ENCODE peak calls at places on chromosomes 16 and 17, in five cellular contexts. V, N, X, O and A are unnamed samples.
A peak's percentile ranks its signal among the peaks of the same experiment; 100 is the strongest.

GRCh38 chr17:78970834-78971763 is 8.6 kb downstream of the LGALS3BP start:
- DNase-seq in O (peak; percentile 85), V (peak; percentile 72), N (peak; percentile 81), X (peak; percentile 84), A (peak; percentile 94)

GRCh38 chr17:12074346-12074745 is 53.7 kb downstream of the MAP2K4 start:
- DNase-seq in X (peak; percentile 67), N (no peak), V (no peak), O (no peak), A (no peak)

GRCh38 chr16:48334325-48334724 is 50.9 kb downstream of the SIAH1 start:
- DNase-seq in X (peak; percentile 8), N (no peak), O (no peak), V (no peak), A (peak; percentile 69)

GRCh38 chr17:40536731-40537171 is 28.5 kb downstream of the CCR7 start:
- DNase-seq in V (peak; percentile 75), N (no peak), O (no peak), X (no peak), A (no peak)

GRCh38 chr17:30576326-30576861 is 99.2 kb downstream of the GOSR1 start:
- DNase-seq in N (no peak), X (no peak), V (no peak), O (no peak), A (no peak)

GRCh38 chr17:50635720-50636144 is 1.1 kb downstream of the ABCC3 start:
- DNase-seq in N (no peak), X (no peak), V (no peak), O (no peak), A (no peak)

GRCh38 chr17:39261286-39261685 is 35.5 kb upstream of the STAC2 start:
- DNase-seq in N (no peak), V (no peak), X (peak; percentile 60), O (peak; percentile 45), A (peak; percentile 84)

GRCh38 chr16:77273815-77274214 is 74.6 kb downstream of the SYCE1L start:
- DNase-seq in X (no peak), V (no peak), N (no peak), O (no peak), A (peak; percentile 44)

GRCh38 chr17:57342963-57343589 is 86.8 kb downstream of the MSI2 start:
- DNase-seq in V (no peak), O (no peak), X (no peak), N (no peak), A (no peak)
- H4K20me1 ChIP-seq in V (no peaks in the 10 kb centered on the region), O (no peaks in the 10 kb centered on the region), X (peaks cover 79% of the 10 kb centered on the region), N (peaks cover 5% of the 10 kb centered on the region), A (no peaks in the 10 kb centered on the region)

GRCh38 chr16:14569213-14569612 is 60.8 kb downstream of the PARN start:
- DNase-seq in O (no peak), V (no peak), X (no peak), N (no peak), A (no peak)
- H4K20me1 ChIP-seq in O (no peaks in the 10 kb centered on the region), V (no peaks in the 10 kb centered on the region), X (no peaks in the 10 kb centered on the region), N (no peaks in the 10 kb centered on the region), A (peaks cover 7% of the 10 kb centered on the region)

DNA sequence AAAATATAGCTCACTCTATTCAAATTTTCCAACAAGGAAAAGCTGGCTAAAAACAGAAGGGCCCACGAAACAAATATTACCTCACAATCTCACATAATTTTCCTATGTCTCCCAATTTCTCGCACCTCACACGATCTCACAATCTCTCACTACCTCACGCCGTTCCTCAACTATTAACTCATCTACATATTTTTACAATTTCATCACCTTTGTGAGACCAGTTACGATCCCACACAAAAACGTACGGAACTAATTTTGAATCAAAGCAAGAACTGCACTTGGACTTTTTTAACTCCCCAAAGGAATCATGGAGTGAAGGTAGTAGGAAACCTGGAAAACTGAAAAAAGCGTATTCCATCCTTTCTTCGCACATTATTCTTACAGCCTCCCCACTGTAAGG is 1.1 kb downstream of the CBX1 start:
- DNase-seq in N (no peak), V (peak; percentile 62), X (no peak), O (no peak), A (no peak)
- H4K20me1 ChIP-seq in N (peaks cover 3% of the 10 kb centered on the region), V (peaks cover 38% of the 10 kb centered on the region), X (peaks cover 51% of the 10 kb centered on the region), O (no peaks in the 10 kb centered on the region), A (peaks cover 38% of the 10 kb centered on the region)

GRCh38 chr16:85588562-85589503 is 24.3 kb upstream of the GSE1 start:
- DNase-seq in N (no peak), V (no peak), O (no peak), X (no peak), A (no peak)
- H4K20me1 ChIP-seq in N (peaks cover 31% of the 10 kb centered on the region), V (peaks cover 63% of the 10 kb centered on the region), O (no peaks in the 10 kb centered on the region), X (peaks cover 15% of the 10 kb centered on the region), A (no peaks in the 10 kb centered on the region)

DNA sequence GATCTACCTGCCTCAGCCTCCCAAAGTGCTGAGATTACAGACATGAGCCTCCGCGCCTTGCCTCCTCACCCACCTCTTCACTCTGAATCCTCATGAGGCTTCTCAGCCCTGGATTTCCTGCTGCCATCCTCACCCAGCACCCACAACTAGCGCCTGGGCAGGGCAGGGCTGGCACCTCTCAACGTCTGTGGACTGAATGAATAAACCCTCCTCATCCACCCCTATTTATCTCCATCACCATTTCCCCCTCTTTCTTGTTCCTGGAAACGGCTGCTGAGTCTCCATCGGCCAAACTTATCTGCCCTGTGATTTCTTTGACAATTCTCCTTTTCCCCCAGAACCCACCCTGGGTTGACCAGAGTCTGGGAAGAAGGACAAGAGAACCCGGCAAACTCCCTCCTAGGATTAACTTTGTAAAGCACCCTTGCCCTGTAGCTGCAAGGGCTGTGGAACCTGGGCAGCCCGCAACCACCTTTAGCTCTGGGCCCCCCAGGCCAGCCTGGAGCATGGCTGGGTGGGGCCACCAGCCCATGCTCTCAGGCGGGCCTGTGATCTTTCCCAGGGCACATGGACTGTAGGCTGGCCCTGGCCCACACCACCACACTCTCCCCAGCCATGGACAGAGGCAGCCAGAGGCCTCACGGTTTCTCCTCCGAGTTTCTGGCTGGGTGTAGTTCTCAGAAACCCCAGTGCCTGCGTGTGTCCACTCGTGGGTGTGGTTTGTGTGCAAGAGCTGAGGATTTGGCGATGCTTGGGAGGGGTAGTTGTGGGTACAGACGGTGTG is 2.4 kb downstream of the SPN start:
- DNase-seq in X (no peak), O (peak; percentile 40), V (no peak), N (no peak), A (no peak)
- H4K20me1 ChIP-seq in X (no peaks in the 10 kb centered on the region), O (no peaks in the 10 kb centered on the region), V (no peaks in the 10 kb centered on the region), N (no peaks in the 10 kb centered on the region), A (no peaks in the 10 kb centered on the region)

GRCh38 chr16:3751878-3752277 is 34.6 kb upstream of the TRAP1 start:
- DNase-seq in N (no peak), X (no peak), V (no peak), O (no peak), A (no peak)
- H4K20me1 ChIP-seq in N (no peaks in the 10 kb centered on the region), X (peaks cover 18% of the 10 kb centered on the region), V (peaks cover 14% of the 10 kb centered on the region), O (no peaks in the 10 kb centered on the region), A (peaks cover 10% of the 10 kb centered on the region)